ENCODE peak calls at places on chromosomes 11 and 22, in six cellular contexts. E is nephron progenitor cell; V is stimulated activated CD4-positive, alpha-beta T cell treated with anti-CD3 and anti-CD28 coated beads, Interleukin-15, amount 100 ng/mL, for 24 hours; H is iris pigment epithelial cell; M is T-cell; K is MG63. J is an unnamed sample.

GRCh38 chr11:65522640-65523322 is 2.1 kb upstream of the SCYL1 start:
- DNase-seq in K (no peak), V (peak), M (no peak), H (peak), E (no peak), J (no peak)

GRCh38 chr22:46774456-46775363 is 12.3 kb downstream of the TBC1D22A start:
- DNase-seq in H (no peak), E (no peak), M (no peak), K (no peak), V (peak), J (no peak)

GRCh38 chr22:28947125-28947524 is 63.8 kb downstream of the ZNRF3 start:
- DNase-seq in M (no peak), E (no peak), H (no peak), V (no peak), K (no peak), J (no peak)

GRCh38 chr11:10568486-10568941 is at the start of gene LYVE1:
- DNase-seq in K (no peak), M (no peak), E (no peak), H (peak), V (no peak), J (no peak)

GRCh38 chr11:17805043-17805442 is 70.5 kb downstream of the KCNC1 start:
- DNase-seq in H (no peak), M (no peak), V (no peak), K (no peak), E (no peak), J (no peak)

GRCh38 chr11:78961938-78962701 is 387.5 kb upstream of the NARS2 start:
- DNase-seq in K (no peak), E (peak), M (no peak), V (peak), H (peak), J (peak)

GRCh38 chr22:47337161-47337621 is 574.7 kb downstream of the TBC1D22A start:
- DNase-seq in M (no peak), E (no peak), V (no peak), K (peak), H (peak), J (peak)

GRCh38 chr11:109424893-109425292 is 2.9 kb downstream of the C11orf87 start:
- DNase-seq in K (no peak), H (no peak), M (no peak), V (peak), E (peak), J (no peak)

GRCh38 chr22:23067691-23068090 is 2.6 kb upstream of the GNAZ start:
- DNase-seq in K (no peak), E (no peak), V (no peak), H (no peak), M (no peak), J (no peak)

GRCh38 chr22:36760716-36761115 is 15.2 kb downstream of the IFT27 start:
- DNase-seq in V (no peak), H (no peak), M (no peak), K (no peak), E (no peak), J (no peak)

GRCh38 chr11:8581300-8581699 is 12.7 kb downstream of the STK33 start:
- DNase-seq in V (no peak), H (peak), K (no peak), E (no peak), M (no peak), J (no peak)

GRCh38 chr11:66071326-66071870 is 1.3 kb downstream of the PACS1 start:
- DNase-seq in E (no peak), M (peak), H (no peak), V (peak), K (no peak), J (no peak)

GRCh38 chr11:116656011-116656410 is 116.8 kb downstream of the BUD13 start:
- DNase-seq in E (no peak), M (no peak), H (no peak), K (no peak), V (no peak), J (no peak)

GRCh38 chr22:21051145-21051835 is 5.5 kb downstream of the LRRC74B start:
- DNase-seq in H (no peak), M (no peak), V (no peak), K (no peak), E (no peak), J (no peak)

GRCh38 chr11:66727282-66727882 is 1.6 kb downstream of the SPTBN2 start:
- DNase-seq in M (no peak), V (peak), K (peak), E (peak), H (peak), J (peak)